ENCODE peak calls at places on chromosomes 12 and 14, in nine cellular contexts. N is PC-9, Y is cardiac muscle cell, K is nephron progenitor cell, O is colonic mucosa, R is right lobe of liver, B is GM10248, M is fibroblast of lung, V is astrocyte. Q is an unnamed sample.

GRCh38 chr12:132776816-132777568 is 15.4 kb upstream of the ANKLE2 start:
- DNase-seq in N (no peak), B (no peak), M (peak; percentile 87), R (no peak), K (no peak), Y (no peak), O (no peak), V (peak; percentile 26), Q (no peak)

GRCh38 chr12:58959639-58960300 is 39.5 kb upstream of the LRIG3 start:
- DNase-seq in R (no peak), O (no peak), M (no peak), B (no peak), K (no peak), V (peak; percentile 11), N (no peak), Y (no peak), Q (no peak)

GRCh38 chr12:6462234-6462995 is 8.1 kb downstream of the VAMP1 start:
- DNase-seq in K (no peak), O (no peak), B (no peak), R (no peak), N (no peak), M (no peak), V (no peak), Y (no peak), Q (no peak)

GRCh38 chr14:92215579-92215978 is 93.8 kb downstream of the CPSF2 start:
- DNase-seq in N (no peak), M (no peak), Y (no peak), V (no peak), B (no peak), K (no peak), R (no peak), O (no peak), Q (no peak)

GRCh38 chr12:109968801-109969200 is 27.4 kb downstream of the GIT2 start:
- DNase-seq in R (no peak), K (no peak), M (no peak), V (no peak), Y (no peak), N (peak; percentile 47), B (no peak), O (no peak), Q (no peak)

GRCh38 chr12:29148065-29148957 is 767 bp upstream of the FAR2 start:
- DNase-seq in V (no peak), M (peak; percentile 53), Y (no peak), N (peak; percentile 43), R (peak; percentile 55), K (peak; percentile 7), B (peak; percentile 49), O (peak; percentile 81), Q (peak; percentile 32)

GRCh38 chr12:21989819-21990412 is 48.7 kb upstream of the ABCC9 start:
- DNase-seq in B (no peak), M (peak; percentile 74), K (no peak), R (no peak), Y (peak; percentile 15), N (no peak), V (peak; percentile 8), O (no peak), Q (no peak)

GRCh38 chr12:100573168-100573498 is 351 bp upstream of the GAS2L3 start:
- DNase-seq in R (no peak), Y (no peak), O (no peak), N (no peak), V (no peak), K (no peak), M (no peak), B (no peak), Q (no peak)

GRCh38 chr12:30822385-30823139 is 67.8 kb upstream of the CAPRIN2 start:
- DNase-seq in Y (peak; percentile 71), B (peak; percentile 43), N (no peak), M (peak; percentile 50), R (peak; percentile 89), K (peak; percentile 78), V (peak; percentile 46), O (peak; percentile 66), Q (peak; percentile 66)

GRCh38 chr12:13163868-13164267 is 32.7 kb upstream of the EMP1 start:
- DNase-seq in R (no peak), B (no peak), K (no peak), V (no peak), Y (no peak), M (no peak), O (no peak), N (peak; percentile 65), Q (no peak)

GRCh38 chr14:64572721-64573508 is 23.2 kb downstream of the PPP1R36 start:
- DNase-seq in B (no peak), Y (no peak), R (no peak), N (no peak), M (peak; percentile 77), V (peak; percentile 36), K (no peak), O (no peak), Q (no peak)

GRCh38 chr14:102805454-102805891 is 28.2 kb downstream of the TRAF3 start:
- DNase-seq in V (peak; percentile 76), K (no peak), B (peak; percentile 48), N (no peak), M (no peak), Y (no peak), O (no peak), R (no peak), Q (no peak)

GRCh38 chr12:22312336-22312735 is 22.2 kb downstream of the ST8SIA1 start:
- DNase-seq in B (no peak), K (no peak), N (peak; percentile 37), V (peak; percentile 92), O (peak; percentile 25), R (no peak), Y (no peak), M (peak; percentile 65), Q (no peak)

GRCh38 chr12:82412246-82412645 is 53.9 kb downstream of the METTL25 start:
- DNase-seq in O (no peak), K (no peak), R (no peak), V (no peak), Y (no peak), M (no peak), B (no peak), N (peak; percentile 35), Q (no peak)

GRCh38 chr12:90029317-90029716 is 320.7 kb upstream of the ATP2B1 start:
- DNase-seq in K (no peak), V (no peak), B (no peak), M (no peak), N (no peak), O (no peak), Y (no peak), R (no peak), Q (no peak)

GRCh38 chr14:33686218-33686617 is 264.7 kb downstream of the EGLN3 start:
- DNase-seq in K (no peak), O (no peak), B (no peak), M (peak; percentile 64), N (peak; percentile 86), V (peak; percentile 89), Y (no peak), R (no peak), Q (no peak)

GRCh38 chr12:59078027-59078426 is 157.7 kb upstream of the LRIG3 start:
- DNase-seq in K (no peak), N (no peak), Y (no peak), B (no peak), R (no peak), O (no peak), V (no peak), M (no peak), Q (no peak)

GRCh38 chr14:98754343-98755025 is 517.5 kb downstream of the BCL11B start:
- DNase-seq in Y (no peak), M (no peak), O (no peak), V (peak; percentile 11), R (no peak), K (no peak), N (no peak), B (no peak), Q (no peak)

GRCh38 chr14:52547526-52547925 is 4.8 kb downstream of the TXNDC16 start:
- DNase-seq in O (no peak), N (no peak), M (no peak), R (no peak), B (no peak), Y (no peak), K (no peak), V (no peak), Q (no peak)
- TF ChIP-seq CTCF in O (no peak), N (no peak), M (no peak), R (no peak), B (no peak), Y (no peak), K (no peak), V (no peak), Q (no peak)

DNA sequence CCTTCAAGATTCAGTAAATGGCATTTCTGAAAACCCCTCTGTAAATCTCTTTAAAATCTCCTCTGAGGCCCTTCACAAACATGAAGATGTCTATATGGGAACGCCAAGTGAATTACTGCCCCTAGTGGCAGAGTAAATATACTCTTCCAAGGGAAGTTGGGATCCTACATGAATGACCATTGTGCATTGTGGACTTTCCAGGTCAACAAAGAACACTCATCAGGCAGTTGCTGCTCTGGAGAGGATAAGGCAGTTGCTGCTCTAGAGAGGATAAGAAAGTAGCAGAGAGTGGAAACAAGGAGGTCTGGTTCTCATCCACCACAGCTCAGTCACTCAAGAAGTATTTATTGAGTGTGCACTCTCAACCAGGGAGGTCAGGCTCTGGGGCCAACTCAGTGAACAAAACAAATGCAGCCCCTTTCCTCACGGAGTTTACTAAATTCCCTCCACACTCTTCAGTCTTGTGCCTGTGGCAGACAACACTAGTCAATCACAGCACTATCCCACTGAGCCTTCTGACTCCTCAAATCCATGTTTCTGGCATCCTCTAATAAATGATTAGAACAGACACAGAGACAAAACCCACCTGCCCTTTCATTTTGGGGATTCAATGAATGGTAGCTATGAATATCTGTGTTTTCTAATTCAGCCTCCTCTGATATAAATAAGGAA is 52.9 kb downstream of the SVOP start:
- DNase-seq in R (no peak), N (no peak), Y (peak; percentile 18), B (peak; percentile 29), V (no peak), M (no peak), O (no peak), K (no peak), Q (no peak)
- TF ChIP-seq CTCF in R (peak; percentile 42), N (peak; percentile 64), Y (peak; percentile 43), B (peak; percentile 27), V (no peak), M (peak; percentile 32), O (peak; percentile 37), K (peak; percentile 21), Q (peak; percentile 72)

DNA sequence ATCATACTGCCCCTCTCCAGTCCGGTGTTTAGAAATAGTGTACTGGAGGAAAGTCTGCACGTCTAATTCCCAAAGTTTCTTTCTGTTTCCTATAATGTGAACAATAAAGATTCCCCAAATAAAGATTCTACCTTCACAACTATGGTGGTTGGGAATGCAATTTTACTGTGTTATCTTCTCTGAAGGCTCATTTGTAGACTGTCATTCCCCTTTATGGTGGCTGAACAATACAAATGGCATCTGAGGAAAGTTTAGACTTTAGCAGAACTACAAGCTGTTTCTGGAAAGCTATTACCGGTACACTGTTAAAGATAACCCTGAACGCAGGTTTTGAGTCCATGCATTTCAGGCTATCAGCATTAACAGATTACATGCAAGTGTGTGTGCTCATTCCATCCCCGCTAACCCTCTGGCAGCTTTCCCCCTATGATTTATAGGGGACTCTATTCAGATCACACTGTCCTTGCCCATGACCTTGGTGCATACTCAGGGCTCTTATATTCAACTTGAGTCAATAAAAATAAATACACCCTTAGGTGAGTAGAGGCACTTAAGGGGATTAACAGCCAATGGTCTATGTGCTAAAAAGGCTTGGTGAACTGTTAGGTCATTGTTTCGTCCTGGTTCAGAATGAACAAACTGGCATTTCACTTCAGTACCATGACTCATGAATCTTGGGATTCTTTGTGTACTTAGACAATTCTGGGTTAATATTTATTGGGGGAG is 60.7 kb upstream of the PYGL start:
- DNase-seq in K (no peak), R (no peak), B (no peak), O (no peak), M (peak; percentile 76), N (no peak), Y (peak; percentile 60), V (peak; percentile 69), Q (no peak)
- TF ChIP-seq CTCF in K (no peak), R (no peak), B (no peak), O (no peak), M (no peak), N (no peak), Y (no peak), V (no peak), Q (no peak)

GRCh38 chr12:116673713-116674112 is 64.2 kb downstream of the SPRING1 start:
- DNase-seq in B (no peak), Y (no peak), R (no peak), K (no peak), O (peak; percentile 57), N (no peak), M (no peak), V (no peak), Q (no peak)
- TF ChIP-seq CTCF in B (peak; percentile 30), Y (peak; percentile 18), R (peak; percentile 4), K (no peak), O (no peak), N (no peak), M (no peak), V (no peak), Q (no peak)